ENCODE peak calls at places on chromosomes 2 and 18, in six cellular contexts. K is HFF-Myc, O is epithelial cell of esophagus, L is OCI-LY7, E is bronchial epithelial cell, A is A549. Q is an unnamed sample.

GRCh38 chr18:62420151-62420512 is 95.0 kb downstream of the TNFRSF11A start:
- DNase-seq in K (no peak), O (peak), L (no peak), E (peak), A (no peak), Q (no peak)

GRCh38 chr2:162221064-162221463 is 22.2 kb downstream of the FAP start:
- DNase-seq in K (no peak), O (peak), L (peak), E (peak), A (peak), Q (peak)

GRCh38 chr2:48572797-48573196 is 42.8 kb downstream of the STON1 start:
- DNase-seq in K (no peak), O (no peak), L (no peak), E (no peak), A (no peak), Q (no peak)

GRCh38 chr2:48205137-48205798 is 299.0 kb upstream of the FBXO11 start:
- DNase-seq in K (no peak), O (no peak), L (no peak), E (no peak), A (no peak), Q (no peak)

GRCh38 chr2:106107509-106108131 is 86.5 kb downstream of the UXS1 start:
- DNase-seq in K (no peak), O (peak), L (no peak), E (peak), A (no peak), Q (no peak)

GRCh38 chr18:49398331-49398730 is 62.1 kb downstream of the DYM start:
- DNase-seq in K (no peak), O (no peak), L (no peak), E (no peak), A (no peak), Q (no peak)

GRCh38 chr18:32891130-32891529 is 118.3 kb upstream of the KLHL14 start:
- DNase-seq in K (no peak), O (no peak), L (peak), E (no peak), A (no peak), Q (no peak)

GRCh38 chr2:10303634-10304378 is 1.1 kb downstream of the HPCAL1 start:
- DNase-seq in K (no peak), O (peak), L (peak), E (no peak), A (no peak), Q (no peak)

GRCh38 chr2:96824079-96824870 is 8.2 kb downstream of the CNNM3 start:
- DNase-seq in K (no peak), O (no peak), L (no peak), E (peak), A (no peak), Q (no peak)

GRCh38 chr2:201220102-201220570 is 37.2 kb downstream of the CASP10 start:
- DNase-seq in K (no peak), O (peak), L (peak), E (peak), A (no peak), Q (no peak)

GRCh38 chr18:59700535-59700967 is 3.3 kb upstream of the CCBE1 start:
- DNase-seq in K (no peak), O (peak), L (no peak), E (peak), A (no peak), Q (no peak)

GRCh38 chr2:69248232-69248631 is 138.8 kb downstream of the GFPT1 start:
- DNase-seq in K (no peak), O (no peak), L (no peak), E (no peak), A (no peak), Q (no peak)

GRCh38 chr2:85936421-85937068 is 47.8 kb upstream of the ST3GAL5 start:
- DNase-seq in K (no peak), O (no peak), L (no peak), E (no peak), A (peak), Q (no peak)

GRCh38 chr2:241925821-241926441 is 56.4 kb downstream of the RTP5 start:
- DNase-seq in K (no peak), O (no peak), L (no peak), E (no peak), A (no peak), Q (no peak)

GRCh38 chr2:223820549-223820948 is 16.8 kb downstream of the AP1S3 start:
- DNase-seq in K (no peak), O (no peak), L (peak), E (peak), A (no peak), Q (no peak)

GRCh38 chr18:28684746-28685145 is 507.8 kb upstream of the CDH2 start:
- DNase-seq in K (peak), O (no peak), L (no peak), E (no peak), A (no peak), Q (no peak)

GRCh38 chr2:20568501-20569463 is 82.1 kb downstream of the HS1BP3 start:
- DNase-seq in K (no peak), O (peak), L (no peak), E (peak), A (no peak), Q (no peak)

GRCh38 chr2:121771976-121772742 is 16.7 kb downstream of the TSN start:
- DNase-seq in K (no peak), O (no peak), L (peak), E (no peak), A (no peak), Q (no peak)

GRCh38 chr2:9613291-9613690 is 17.5 kb downstream of the YWHAQ start:
- DNase-seq in K (no peak), O (peak), L (no peak), E (no peak), A (no peak), Q (no peak)

GRCh38 chr2:235979753-235980459 is 188.3 kb downstream of the GBX2 start:
- DNase-seq in K (no peak), O (no peak), L (no peak), E (no peak), A (no peak), Q (no peak)

GRCh38 chr2:130727286-130727924 is 1.5 kb upstream of the GPR148 start:
- DNase-seq in K (peak), O (peak), L (peak), E (peak), A (peak), Q (peak)

GRCh38 chr2:221402072-221402471 is 170.0 kb downstream of the EPHA4 start:
- DNase-seq in K (no peak), O (peak), L (no peak), E (no peak), A (no peak), Q (no peak)

GRCh38 chr2:21728133-21728532 is 604.4 kb downstream of the TDRD15 start:
- DNase-seq in K (no peak), O (no peak), L (no peak), E (no peak), A (no peak), Q (no peak)

GRCh38 chr2:9498210-9498609 is 23.9 kb downstream of the IAH1 start:
- DNase-seq in K (no peak), O (no peak), L (no peak), E (no peak), A (no peak), Q (no peak)

GRCh38 chr2:181172676-181173075 is 192.3 kb downstream of the UBE2E3 start:
- DNase-seq in K (no peak), O (no peak), L (no peak), E (no peak), A (no peak), Q (no peak)

GRCh38 chr18:13221821-13222220 is 3.3 kb downstream of the LDLRAD4 start:
- DNase-seq in K (no peak), O (no peak), L (no peak), E (no peak), A (no peak), Q (no peak)

GRCh38 chr2:96436416-96436815 is 68.7 kb downstream of the NEURL3 start:
- DNase-seq in K (no peak), O (no peak), L (no peak), E (no peak), A (no peak), Q (no peak)

GRCh38 chr2:10493636-10494281 is 45.6 kb upstream of the ODC1 start:
- DNase-seq in K (no peak), O (peak), L (peak), E (peak), A (peak), Q (no peak)

GRCh38 chr2:11933854-11934253 is 187.4 kb downstream of the LPIN1 start:
- DNase-seq in K (no peak), O (no peak), L (peak), E (no peak), A (no peak), Q (no peak)

GRCh38 chr2:45643095-45643494 is 8.4 kb upstream of the PRKCE start:
- DNase-seq in K (no peak), O (no peak), L (no peak), E (no peak), A (no peak), Q (no peak)

GRCh38 chr2:160279813-160280465 is 79.9 kb upstream of the ITGB6 start:
- DNase-seq in K (no peak), O (peak), L (no peak), E (peak), A (no peak), Q (no peak)

GRCh38 chr2:143110759-143111428 is 18.3 kb upstream of the ARHGAP15 start:
- DNase-seq in K (peak), O (peak), L (peak), E (peak), A (peak), Q (peak)

GRCh38 chr2:149261672-149262071 is 68.7 kb upstream of the LYPD6 start:
- DNase-seq in K (no peak), O (no peak), L (no peak), E (no peak), A (no peak), Q (no peak)

GRCh38 chr18:45935591-45936335 is 31.4 kb downstream of the EPG5 start:
- DNase-seq in K (no peak), O (no peak), L (no peak), E (no peak), A (no peak), Q (no peak)

GRCh38 chr2:234741976-234742375 is 209.8 kb upstream of the SH3BP4 start:
- DNase-seq in K (no peak), O (peak), L (no peak), E (peak), A (no peak), Q (no peak)

DNA sequence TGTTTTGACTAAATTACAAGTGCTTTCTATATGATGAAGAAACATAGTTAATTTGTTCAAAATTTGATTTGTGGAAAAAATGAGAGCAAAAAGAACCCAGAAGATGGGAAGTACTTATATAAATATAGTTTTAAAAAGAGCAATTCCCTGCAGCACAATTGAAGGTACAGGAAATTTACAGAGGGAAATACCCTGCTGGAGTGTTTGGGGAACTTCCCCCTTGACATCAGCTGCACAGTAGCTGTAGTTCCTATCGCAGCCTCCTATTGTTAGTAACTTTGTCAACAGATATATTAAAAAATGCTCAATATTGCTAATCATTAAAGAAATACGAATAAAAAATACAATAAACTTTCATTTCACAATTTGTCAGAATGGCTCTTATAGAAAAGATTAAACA is 1118.8 kb upstream of the ZEB2 start:
- DNase-seq in K (no peak), O (no peak), L (no peak), E (no peak), A (peak), Q (no peak)
- TF ChIP-seq CTCF in K (no peak), O (peak), L (no peak), E (no peak), A (no peak), Q (no peak)

GRCh38 chr2:232330068-232330999 is 48.2 kb upstream of the ALPP start:
- DNase-seq in K (no peak), O (no peak), L (no peak), E (no peak), A (no peak), Q (no peak)

GRCh38 chr2:232327089-232328037 is 51.2 kb upstream of the ALPP start:
- DNase-seq in K (no peak), O (peak), L (peak), E (peak), A (peak), Q (peak)

GRCh38 chr2:232329716-232330067 is 48.9 kb upstream of the ALPP start:
- DNase-seq in K (no peak), O (no peak), L (no peak), E (no peak), A (no peak), Q (no peak)

GRCh38 chr2:232328516-232329460 is 49.8 kb upstream of the ALPP start:
- DNase-seq in K (no peak), O (no peak), L (no peak), E (no peak), A (no peak), Q (no peak)

DNA sequence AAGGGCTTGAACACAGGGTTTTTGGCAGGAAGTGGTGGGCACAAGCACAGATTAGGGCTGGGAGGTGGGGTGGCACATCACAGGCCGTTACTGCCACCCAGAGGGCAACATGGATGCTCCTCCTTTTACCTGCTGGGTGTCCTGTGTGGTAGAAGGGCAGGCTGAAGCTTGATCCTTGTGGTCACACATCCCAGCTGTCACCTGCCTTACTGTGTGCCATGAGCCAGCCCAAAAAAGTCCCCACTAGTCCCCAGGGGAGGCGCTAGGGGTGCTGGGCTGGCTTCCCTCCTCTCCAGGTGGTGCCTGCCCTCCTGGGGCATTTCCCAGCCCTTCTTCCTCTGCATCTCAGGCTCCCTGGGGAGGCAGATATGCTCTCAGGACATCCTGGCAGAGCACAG is 50.5 kb upstream of the ALPP start:
- DNase-seq in K (no peak), O (no peak), L (peak), E (no peak), A (no peak), Q (no peak)
- TF ChIP-seq CTCF in K (no peak), O (peak), L (peak), E (peak), A (no peak), Q (no peak)

DNA sequence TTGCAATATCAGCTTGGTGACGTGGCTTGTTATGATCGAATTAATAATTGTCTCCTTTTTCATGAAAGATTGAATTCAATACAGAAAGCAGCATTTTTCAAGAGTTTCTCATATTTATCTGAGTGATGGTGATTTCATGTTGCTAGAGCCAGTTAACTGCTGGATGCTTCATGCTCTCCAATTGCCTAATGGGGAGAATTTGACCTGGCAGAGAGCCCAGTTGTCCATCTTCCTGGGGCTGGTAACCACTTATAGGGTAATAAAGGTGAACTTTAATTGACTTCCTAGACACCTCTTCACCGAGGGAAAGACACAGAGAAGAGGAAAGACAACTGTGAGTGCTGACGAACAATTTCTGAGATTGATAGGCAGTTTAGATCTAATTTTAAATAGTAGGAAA is 153.1 kb downstream of the RAPGEF4 start:
- DNase-seq in K (no peak), O (no peak), L (no peak), E (no peak), A (no peak), Q (no peak)
- TF ChIP-seq CTCF in K (no peak), O (no peak), L (no peak), E (no peak), A (no peak), Q (no peak)

GRCh38 chr2:127359520-127359919 is 28.3 kb downstream of the MAP3K2 start:
- DNase-seq in K (no peak), O (no peak), L (no peak), E (no peak), A (no peak), Q (no peak)
- TF ChIP-seq CTCF in K (no peak), O (no peak), L (no peak), E (no peak), A (no peak), Q (no peak)

GRCh38 chr2:182867411-182868048 is 1.1 kb upstream of the FRZB start:
- DNase-seq in K (no peak), O (no peak), L (no peak), E (no peak), A (no peak), Q (no peak)

GRCh38 chr2:182866461-182867369 is at the start of gene FRZB:
- DNase-seq in K (no peak), O (peak), L (no peak), E (no peak), A (peak), Q (no peak)

GRCh38 chr2:182868423-182868822 is 2.0 kb upstream of the FRZB start:
- DNase-seq in K (no peak), O (no peak), L (no peak), E (no peak), A (no peak), Q (no peak)

GRCh38 chr2:182868049-182868422 is 1.6 kb upstream of the FRZB start:
- DNase-seq in K (no peak), O (no peak), L (peak), E (no peak), A (no peak), Q (no peak)

DNA sequence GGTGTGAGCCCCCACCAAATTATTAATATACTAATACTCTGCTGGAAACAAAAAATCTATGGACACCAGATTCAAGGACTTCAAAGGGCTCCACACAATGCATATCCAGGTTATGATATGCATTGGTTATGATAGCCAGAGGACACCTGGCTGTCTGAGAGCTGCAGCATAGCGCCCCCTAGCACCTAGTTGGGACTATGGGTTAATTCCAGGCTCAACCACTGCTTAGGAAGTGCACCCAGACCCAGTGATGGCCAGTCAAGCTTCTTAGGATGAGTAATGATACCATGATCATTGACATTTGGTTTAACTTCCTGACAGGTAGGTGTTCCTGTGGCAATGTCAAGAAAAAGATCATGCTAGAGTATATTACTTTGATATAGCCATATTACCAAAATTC is 3.8 kb upstream of the FRZB start:
- DNase-seq in K (peak), O (peak), L (peak), E (no peak), A (peak), Q (no peak)
- TF ChIP-seq CTCF in K (peak), O (peak), L (peak), E (peak), A (no peak), Q (no peak)

DNA sequence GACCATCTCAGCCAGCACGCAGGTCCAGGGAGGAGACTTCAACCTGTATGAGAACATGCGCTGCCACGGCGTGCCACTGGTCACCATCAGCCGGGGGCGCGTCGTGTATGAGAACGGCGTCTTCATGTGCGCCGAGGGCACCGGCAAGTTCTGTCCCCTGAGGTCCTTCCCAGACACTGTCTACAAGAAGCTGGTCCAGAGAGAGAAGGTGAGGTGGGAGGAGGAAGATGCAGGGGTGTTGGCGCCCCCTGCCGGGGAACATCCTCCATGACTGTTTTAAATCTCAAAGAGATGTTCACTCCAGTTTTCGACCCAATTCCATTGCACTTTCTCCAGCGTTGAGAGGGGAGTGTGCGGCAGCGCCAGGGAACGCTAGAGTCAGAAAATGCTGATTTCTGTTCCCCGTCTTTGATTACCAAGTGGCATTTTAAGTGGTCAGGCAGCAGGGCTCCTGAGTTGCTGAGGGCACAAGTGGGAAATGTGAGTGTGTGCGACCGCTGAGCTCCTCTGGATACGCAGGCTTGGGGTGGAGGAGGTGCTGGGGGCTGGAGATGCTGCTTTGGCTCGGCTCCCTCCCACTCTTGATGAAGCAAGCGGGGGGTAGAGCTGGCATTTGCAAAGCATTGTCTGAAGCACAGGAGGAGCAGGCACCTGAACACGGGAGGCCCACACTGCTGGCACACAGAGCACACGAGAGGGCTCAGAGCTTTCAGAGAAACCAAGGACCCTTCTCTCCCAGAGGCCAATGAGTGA is 27.7 kb upstream of the MAPRE3 start:
- DNase-seq in K (peak), O (peak), L (peak), E (peak), A (peak), Q (peak)
- TF ChIP-seq CTCF in K (peak), O (peak), L (peak), E (peak), A (peak), Q (peak)